ENCODE peak calls at places on chromosomes 13 and 19, in six cellular contexts. M, K, Y, J, I and Z are unnamed samples.

GRCh38 chr13:75372517-75372916 is 109.5 kb downstream of the TBC1D4 start:
- DNase-seq in J (no peak), Y (no peak), I (no peak), M (peak; percentile 54), K (no peak), Z (peak; percentile 33)

GRCh38 chr19:16518483-16519229 is 22.5 kb downstream of the C19orf44 start:
- DNase-seq in J (no peak), I (no peak), M (no peak), Y (no peak), K (no peak), Z (no peak)

GRCh38 chr13:52356327-52356726 is 49.6 kb downstream of the THSD1 start:
- DNase-seq in Y (no peak), J (no peak), I (no peak), K (no peak), M (no peak), Z (no peak)

GRCh38 chr13:24664726-24665409 is 15.3 kb upstream of the ATP12A start:
- DNase-seq in I (no peak), Y (no peak), J (no peak), K (no peak), M (no peak), Z (no peak)

GRCh38 chr19:41421314-41421713 is 5.9 kb downstream of the B3GNT8 start:
- DNase-seq in Y (no peak), I (peak; percentile 72), K (no peak), J (no peak), M (no peak), Z (no peak)

GRCh38 chr13:106132216-106132615 is 403.2 kb downstream of the EFNB2 start:
- DNase-seq in K (no peak), J (no peak), Y (no peak), M (no peak), I (no peak), Z (no peak)

GRCh38 chr13:35630551-35631275 is 154.2 kb upstream of the MAB21L1 start:
- DNase-seq in J (no peak), Y (peak; percentile 47), M (peak; percentile 75), I (no peak), K (no peak), Z (peak; percentile 66)

GRCh38 chr13:51679616-51680015 is 95.4 kb downstream of the WDFY2 start:
- DNase-seq in K (no peak), Y (no peak), M (no peak), J (no peak), I (no peak), Z (no peak)

GRCh38 chr13:36736119-36736726 is 62.4 kb downstream of the SERTM1 start:
- DNase-seq in M (peak; percentile 79), Y (peak; percentile 67), K (no peak), J (no peak), I (peak; percentile 43), Z (peak; percentile 76)

GRCh38 chr13:58573742-58574141 is 942.2 kb downstream of the PCDH17 start:
- DNase-seq in Y (no peak), I (no peak), J (no peak), M (no peak), K (no peak), Z (no peak)

GRCh38 chr13:36918246-36919060 is 1.6 kb downstream of the SMAD9 start:
- DNase-seq in M (peak; percentile 44), J (no peak), Y (no peak), K (no peak), I (no peak), Z (no peak)

GRCh38 chr13:52461265-52461664 is 6.0 kb downstream of the CKAP2 start:
- DNase-seq in Y (no peak), J (no peak), M (no peak), I (no peak), K (no peak), Z (no peak)

GRCh38 chr19:49677901-49678674 is 1.0 kb downstream of the PRMT1 start:
- DNase-seq in K (peak; percentile 71), J (peak; percentile 78), M (peak; percentile 92), Y (peak; percentile 72), I (peak; percentile 55), Z (peak; percentile 33)

GRCh38 chr13:112188298-112188610 is 121.3 kb downstream of the SOX1 start:
- DNase-seq in K (no peak), Y (no peak), J (no peak), M (no peak), I (no peak), Z (no peak)

GRCh38 chr19:10112895-10113591 is 1.6 kb downstream of the P2RY11 start:
- DNase-seq in J (peak; percentile 53), M (peak; percentile 24), Y (peak; percentile 41), I (peak; percentile 46), K (peak; percentile 59), Z (peak; percentile 57)

GRCh38 chr19:1411255-1412191 is 4.1 kb downstream of the DAZAP1 start:
- DNase-seq in J (peak; percentile 37), M (no peak), K (peak; percentile 77), I (no peak), Y (no peak), Z (no peak)

GRCh38 chr19:14004619-14005380 is 1.3 kb downstream of the RFX1 start:
- DNase-seq in J (no peak), K (peak; percentile 58), Y (peak; percentile 73), I (no peak), M (no peak), Z (no peak)

GRCh38 chr13:57857945-57858344 is 226.4 kb downstream of the PCDH17 start:
- DNase-seq in K (no peak), M (no peak), Y (no peak), I (no peak), J (no peak), Z (no peak)

GRCh38 chr13:113065406-113066141 is 40.0 kb upstream of the F7 start:
- DNase-seq in J (no peak), M (no peak), Y (no peak), K (no peak), I (no peak), Z (no peak)

GRCh38 chr19:8221161-8221560 is 12.0 kb downstream of the CERS4 start:
- DNase-seq in M (no peak), I (no peak), K (no peak), Y (peak; percentile 89), J (no peak), Z (no peak)

GRCh38 chr13:112722433-112723250 is 32.8 kb downstream of the ATP11A start:
- DNase-seq in Y (peak; percentile 83), M (peak; percentile 80), K (no peak), I (no peak), J (no peak), Z (no peak)

GRCh38 chr13:114001331-114002008 is 27.6 kb upstream of the C13orf46 start:
- DNase-seq in M (no peak), Y (no peak), K (peak; percentile 17), I (no peak), J (no peak), Z (no peak)

GRCh38 chr13:53052675-53053074 is 24.1 kb downstream of the OLFM4 start:
- DNase-seq in K (no peak), M (no peak), Y (no peak), J (no peak), I (no peak), Z (no peak)

GRCh38 chr13:95834134-95834765 is 157.3 kb downstream of the DNAJC3 start:
- DNase-seq in M (peak; percentile 70), K (peak; percentile 39), J (peak; percentile 24), I (no peak), Y (peak; percentile 68), Z (peak; percentile 72)

GRCh38 chr19:31969110-31969509 is 376.3 kb upstream of the ZNF507 start:
- DNase-seq in I (no peak), J (no peak), M (no peak), K (no peak), Y (peak; percentile 42), Z (no peak)

GRCh38 chr13:107586216-107586615 is 629.1 kb downstream of the LIG4 start:
- DNase-seq in Y (no peak), J (no peak), K (no peak), I (no peak), M (no peak), Z (no peak)

GRCh38 chr13:52092087-52092486 is 36.8 kb downstream of the NEK5 start:
- DNase-seq in K (no peak), I (no peak), J (no peak), M (no peak), Y (no peak), Z (no peak)

GRCh38 chr19:46722004-46722380 is 5.1 kb upstream of the PRKD2 start:
- DNase-seq in I (no peak), J (no peak), K (no peak), M (no peak), Y (no peak), Z (no peak)

GRCh38 chr13:102729560-102730275 is 34.9 kb upstream of the METTL21C start:
- DNase-seq in J (no peak), I (peak; percentile 29), M (no peak), K (no peak), Y (no peak), Z (peak; percentile 67)

GRCh38 chr13:61927648-61928047 is 512.0 kb upstream of the PCDH20 start:
- DNase-seq in K (no peak), J (no peak), I (no peak), Y (no peak), M (no peak), Z (no peak)

GRCh38 chr19:48752511-48753365 is at the start of gene FUT1:
- DNase-seq in K (peak; percentile 69), M (peak; percentile 60), I (peak; percentile 97), J (peak; percentile 22), Y (peak; percentile 64), Z (peak; percentile 81)

GRCh38 chr13:33347866-33348265 is 62.3 kb upstream of the STARD13 start:
- DNase-seq in Y (no peak), J (no peak), I (no peak), K (no peak), M (no peak), Z (no peak)

GRCh38 chr19:46849610-46850009 is 1.0 kb downstream of the AP2S1 start:
- DNase-seq in J (no peak), Y (no peak), M (peak; percentile 30), I (no peak), K (no peak), Z (no peak)

GRCh38 chr19:35641515-35642151 is at the start of gene ETV2:
- DNase-seq in J (peak; percentile 23), M (peak; percentile 24), K (no peak), Y (peak; percentile 54), I (no peak), Z (no peak)

GRCh38 chr19:47158879-47159509 is 28.4 kb downstream of the SAE1 start:
- DNase-seq in I (no peak), M (no peak), K (no peak), Y (no peak), J (peak; percentile 52), Z (no peak)

GRCh38 chr13:44147222-44147621 is 226.4 kb upstream of the SERP2 start:
- DNase-seq in Y (no peak), I (peak; percentile 64), K (no peak), M (no peak), J (no peak), Z (no peak)

GRCh38 chr13:100315522-100315921 is 226.6 kb downstream of the PCCA start:
- DNase-seq in I (no peak), Y (no peak), K (no peak), M (peak; percentile 14), J (no peak), Z (no peak)

GRCh38 chr19:566403-566802 is 6.0 kb upstream of the BSG start:
- DNase-seq in K (no peak), J (no peak), I (no peak), M (peak; percentile 64), Y (peak; percentile 63), Z (no peak)

GRCh38 chr13:33479066-33479465 is 193.5 kb upstream of the STARD13 start:
- DNase-seq in K (no peak), M (no peak), J (no peak), Y (no peak), I (no peak), Z (no peak)

GRCh38 chr13:101514695-101515275 is 62.3 kb downstream of the ITGBL1 start:
- DNase-seq in J (no peak), M (peak; percentile 64), Y (peak; percentile 59), K (no peak), I (peak; percentile 49), Z (peak; percentile 70)